ENCODE peak calls at places on chromosomes 2 and 18, in six cellular contexts. M is A549, G is SK-N-SH, I is K562, F is HepG2, Z is Panc1. Y is an unnamed sample.

GRCh38 chr18:63290456-63291200 is 28.9 kb downstream of the BCL2 start:
- DNase-seq in Z (no peak), I (no peak), M (no peak), G (no peak), F (no peak), Y (peak)

GRCh38 chr2:141137121-141137693 is 993.6 kb downstream of the LRP1B start:
- DNase-seq in I (no peak), Z (no peak), G (peak), F (no peak), M (no peak), Y (no peak)

GRCh38 chr2:156340818-156341481 is 8.4 kb upstream of the NR4A2 start:
- DNase-seq in G (no peak), Z (no peak), I (peak), F (no peak), M (no peak), Y (peak)

GRCh38 chr2:219204425-219205164 is 2.0 kb upstream of the ZFAND2B start:
- DNase-seq in F (no peak), Z (no peak), G (no peak), M (no peak), I (no peak), Y (no peak)

GRCh38 chr2:56589194-56589593 is 405.4 kb downstream of the CCDC85A start:
- DNase-seq in G (no peak), F (no peak), I (no peak), M (no peak), Z (no peak), Y (no peak)

GRCh38 chr2:46402874-46403273 is 76.5 kb upstream of the TMEM247 start:
- DNase-seq in M (no peak), Z (no peak), F (no peak), I (no peak), G (no peak), Y (no peak)

GRCh38 chr2:167509585-167509984 is 621.3 kb downstream of the XIRP2 start:
- DNase-seq in I (no peak), Z (peak), M (no peak), F (peak), G (no peak), Y (peak)

GRCh38 chr2:38192976-38193375 is 117.0 kb upstream of the CYP1B1 start:
- DNase-seq in M (no peak), Z (no peak), F (no peak), G (no peak), I (no peak), Y (peak)

GRCh38 chr2:9739508-9739907 is 103.8 kb upstream of the TAF1B start:
- DNase-seq in I (no peak), G (no peak), M (no peak), F (no peak), Z (no peak), Y (no peak)

GRCh38 chr2:68418855-68419254 is 48.2 kb downstream of the FBXO48 start:
- DNase-seq in I (no peak), F (no peak), G (no peak), M (no peak), Z (no peak), Y (peak)
- TF ChIP-seq REST in I (no peak), F (no peak), G (no peak), M (no peak), Z (no peak), Y (no peak)

GRCh38 chr2:144304127-144304665 is 215.7 kb downstream of the ZEB2 start:
- DNase-seq in F (no peak), Z (no peak), G (no peak), M (no peak), I (no peak), Y (no peak)
- TF ChIP-seq REST in F (no peak), Z (no peak), G (no peak), M (no peak), I (no peak), Y (no peak)

DNA sequence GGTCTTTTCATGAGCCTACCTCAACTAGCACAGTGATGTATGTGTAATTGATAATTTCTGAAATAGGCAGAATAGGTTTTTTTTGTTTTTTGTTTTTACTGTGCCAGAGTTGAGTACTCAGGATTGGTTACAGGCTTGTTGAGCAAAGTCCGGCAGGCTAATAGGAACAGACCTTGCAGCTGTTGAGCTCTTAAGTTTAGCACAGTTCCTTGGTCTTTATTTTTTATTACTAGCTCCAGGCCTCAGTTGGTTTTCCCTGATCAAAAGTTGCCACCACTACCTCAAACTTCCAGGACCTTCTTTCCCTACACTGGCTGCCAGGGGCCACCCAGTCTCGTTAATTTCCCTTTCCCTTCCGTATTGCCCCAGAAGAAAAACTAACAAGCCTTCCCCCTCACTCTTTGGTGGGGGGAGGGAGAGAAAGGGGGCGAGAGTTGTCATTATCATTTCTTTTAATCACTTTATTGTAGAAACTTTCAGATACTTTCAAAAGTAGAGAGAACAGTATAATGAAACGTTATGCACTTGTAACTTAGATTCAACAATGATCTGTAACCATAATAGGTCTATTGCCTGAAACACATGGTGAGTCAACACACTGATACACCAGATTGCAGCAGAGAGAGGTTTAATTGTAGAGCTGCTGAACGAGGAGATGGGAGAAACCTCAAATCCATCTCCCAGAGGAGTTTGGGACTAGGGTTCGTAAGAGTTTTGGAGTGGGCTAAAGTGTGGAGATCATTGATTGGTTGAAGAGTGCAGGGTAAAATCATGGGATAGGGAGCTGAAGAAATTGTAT is 2.3 kb upstream of the RNF149 start:
- DNase-seq in M (no peak), F (no peak), Z (no peak), G (no peak), I (no peak), Y (no peak)
- TF ChIP-seq REST in M (no peak), F (no peak), Z (no peak), G (no peak), I (no peak), Y (no peak)

GRCh38 chr18:23115683-23116096 is 19.6 kb upstream of the CABLES1 start:
- DNase-seq in Z (peak), G (no peak), F (peak), I (no peak), M (peak), Y (no peak)
- TF ChIP-seq REST in Z (no peak), G (no peak), F (no peak), I (no peak), M (no peak), Y (no peak)

Y was measured in GM23338.